ENCODE peak calls at places on chromosomes 5 and 9, in six cellular contexts. I, T, U, Y, Q and L are unnamed samples.

GRCh38 chr5:75639912-75640311 is 28.7 kb downstream of the ANKDD1B start:
- DNase-seq in T (no peak), Q (no peak), I (no peak), U (no peak), Y (no peak), L (no peak)

GRCh38 chr5:187617-188451 is 3.5 kb upstream of the LRRC14B start:
- DNase-seq in Y (no peak), T (no peak), U (no peak), I (peak; percentile 36), Q (no peak), L (no peak)

GRCh38 chr9:93183663-93184438 is at the start of gene WNK2:
- DNase-seq in T (peak; percentile 9), Y (peak; percentile 88), Q (no peak), U (peak; percentile 37), I (peak; percentile 22), L (peak; percentile 64)

GRCh38 chr9:73116030-73116429 is 35.6 kb upstream of the ANXA1 start:
- DNase-seq in Y (no peak), Q (no peak), T (no peak), U (no peak), I (peak; percentile 77), L (peak; percentile 35)

GRCh38 chr9:136685792-136686533 is 1.3 kb downstream of the AGPAT2 start:
- DNase-seq in I (peak; percentile 55), Q (no peak), Y (no peak), T (no peak), U (no peak), L (peak; percentile 78)

GRCh38 chr5:80825780-80826460 is 134.2 kb upstream of the RASGRF2 start:
- DNase-seq in I (no peak), Q (no peak), U (peak; percentile 7), T (no peak), Y (no peak), L (no peak)

GRCh38 chr5:38265546-38266179 is 7.3 kb downstream of the EGFLAM start:
- DNase-seq in U (peak; percentile 35), Y (peak; percentile 26), Q (peak; percentile 80), T (peak; percentile 18), I (peak; percentile 80), L (peak; percentile 72)

GRCh38 chr5:142322403-142322746 is 2.4 kb downstream of the SPRY4 start:
- DNase-seq in U (no peak), T (no peak), I (no peak), Y (no peak), Q (no peak), L (no peak)

GRCh38 chr5:172795401-172795977 is 24.5 kb upstream of the DUSP1 start:
- DNase-seq in I (peak; percentile 100), T (no peak), U (no peak), Q (no peak), Y (no peak), L (peak; percentile 82)

GRCh38 chr9:976805-977360 is 428 bp downstream of the DMRT3 start:
- DNase-seq in Y (no peak), U (peak; percentile 48), Q (no peak), T (no peak), I (no peak), L (no peak)

GRCh38 chr9:35105126-35105525 is 2.2 kb upstream of the STOML2 start:
- DNase-seq in T (no peak), Y (no peak), U (no peak), Q (no peak), I (no peak), L (no peak)

GRCh38 chr9:83432104-83432627 is 106.0 kb downstream of the FRMD3 start:
- DNase-seq in Q (no peak), U (no peak), I (peak; percentile 62), T (no peak), Y (no peak), L (peak; percentile 63)